ENCODE peak calls at places on chromosomes 13 and 19, in five cellular contexts. J is body of pancreas, T is H9, R is astrocyte, Z is left lung. E is an unnamed sample. For H3K27me3, the result is how much of the 10 kb centered on the place peaks cover.

GRCh38 chr13:39364797-39365468 is 238.1 kb downstream of the LHFPL6 start:
- DNase-seq in J (no peak), T (no peak), R (peak), Z (no peak), E (no peak)

GRCh38 chr13:113879506-113880360 is 15.9 kb upstream of the GAS6 start:
- DNase-seq in J (no peak), T (no peak), R (no peak), Z (no peak), E (no peak)

GRCh38 chr19:18999016-18999758 is 34.1 kb downstream of the SUGP2 start:
- DNase-seq in J (no peak), T (no peak), R (peak), Z (peak), E (no peak)

GRCh38 chr13:110012102-110012739 is 225.8 kb upstream of the IRS2 start:
- DNase-seq in J (no peak), T (no peak), R (peak), Z (no peak), E (no peak)

GRCh38 chr13:30577381-30577780 is 40.3 kb upstream of the USPL1 start:
- DNase-seq in J (no peak), T (no peak), R (peak), Z (no peak), E (no peak)

GRCh38 chr13:21478881-21479808 is 20.0 kb upstream of the ZDHHC20 start:
- DNase-seq in J (peak), T (no peak), R (peak), Z (no peak), E (no peak)

GRCh38 chr13:23876265-23876664 is 12.9 kb downstream of the MIPEP start:
- DNase-seq in J (peak), T (no peak), R (no peak), Z (no peak), E (peak)

GRCh38 chr13:65264066-65264465 is 1966.1 kb downstream of the PCDH9 start:
- DNase-seq in J (no peak), T (no peak), R (no peak), Z (peak), E (no peak)

GRCh38 chr13:21576424-21576823 is 27.5 kb downstream of the MICU2 start:
- DNase-seq in J (no peak), T (no peak), R (no peak), Z (no peak), E (no peak)

GRCh38 chr19:54364775-54365257 is at the start of gene LAIR1:
- DNase-seq in J (no peak), T (no peak), R (no peak), Z (peak), E (peak)

GRCh38 chr13:38849316-38849715 is 141.3 kb downstream of the STOML3 start:
- DNase-seq in J (no peak), T (no peak), R (no peak), Z (no peak), E (no peak)

GRCh38 chr19:43524922-43525835 is 1.8 kb downstream of the ETHE1 start:
- DNase-seq in J (peak), T (peak), R (peak), Z (peak), E (peak)

GRCh38 chr13:94658926-94659649 is 53.3 kb downstream of the SOX21 start:
- DNase-seq in J (no peak), T (no peak), R (no peak), Z (no peak), E (no peak)

GRCh38 chr13:29111446-29111845 is 291.3 kb downstream of the MTUS2 start:
- DNase-seq in J (no peak), T (no peak), R (no peak), Z (no peak), E (no peak)

GRCh38 chr13:94707400-94708021 is 4.8 kb downstream of the SOX21 start:
- DNase-seq in J (no peak), T (peak), R (no peak), Z (peak), E (no peak)

GRCh38 chr13:73741111-73741510 is 393.1 kb downstream of the KLF12 start:
- DNase-seq in J (no peak), T (no peak), R (no peak), Z (no peak), E (no peak)

GRCh38 chr13:46492946-46493345 is 60.0 kb upstream of the LRCH1 start:
- DNase-seq in J (peak), T (no peak), R (peak), Z (no peak), E (no peak)

GRCh38 chr19:54674021-54674617 is 11.3 kb downstream of the LILRB4 start:
- DNase-seq in J (no peak), T (no peak), R (no peak), Z (no peak), E (no peak)

GRCh38 chr13:30714629-30715028 is 20.7 kb upstream of the ALOX5AP start:
- DNase-seq in J (no peak), T (no peak), R (no peak), Z (no peak), E (no peak)

GRCh38 chr19:30376826-30377425 is 4.7 kb downstream of the ZNF536 start:
- DNase-seq in J (no peak), T (no peak), R (no peak), Z (no peak), E (no peak)

GRCh38 chr13:66301482-66301881 is 928.7 kb downstream of the PCDH9 start:
- DNase-seq in J (no peak), T (no peak), R (no peak), Z (no peak), E (no peak)

GRCh38 chr13:66689628-66690027 is 540.5 kb downstream of the PCDH9 start:
- DNase-seq in J (no peak), T (no peak), R (peak), Z (no peak), E (no peak)

GRCh38 chr13:99265162-99265822 is 7.1 kb upstream of the GPR18 start:
- DNase-seq in J (no peak), T (no peak), R (no peak), Z (no peak), E (no peak)

GRCh38 chr19:15644816-15645215 is 4.1 kb downstream of the CYP4F3 start:
- DNase-seq in J (no peak), T (no peak), R (no peak), Z (no peak), E (no peak)
- H3K27ac ChIP-seq in J (no peak), T (no peak), R (no peak), Z (no peak), E (no peak)

GRCh38 chr19:1300744-1301490 is 15.2 kb downstream of the EFNA2 start:
- DNase-seq in J (no peak), T (no peak), R (no peak), Z (no peak), E (no peak)
- H3K27me3 ChIP-seq in J (under half), T (under half), R (under half), Z (under half), E (under half)

DNA sequence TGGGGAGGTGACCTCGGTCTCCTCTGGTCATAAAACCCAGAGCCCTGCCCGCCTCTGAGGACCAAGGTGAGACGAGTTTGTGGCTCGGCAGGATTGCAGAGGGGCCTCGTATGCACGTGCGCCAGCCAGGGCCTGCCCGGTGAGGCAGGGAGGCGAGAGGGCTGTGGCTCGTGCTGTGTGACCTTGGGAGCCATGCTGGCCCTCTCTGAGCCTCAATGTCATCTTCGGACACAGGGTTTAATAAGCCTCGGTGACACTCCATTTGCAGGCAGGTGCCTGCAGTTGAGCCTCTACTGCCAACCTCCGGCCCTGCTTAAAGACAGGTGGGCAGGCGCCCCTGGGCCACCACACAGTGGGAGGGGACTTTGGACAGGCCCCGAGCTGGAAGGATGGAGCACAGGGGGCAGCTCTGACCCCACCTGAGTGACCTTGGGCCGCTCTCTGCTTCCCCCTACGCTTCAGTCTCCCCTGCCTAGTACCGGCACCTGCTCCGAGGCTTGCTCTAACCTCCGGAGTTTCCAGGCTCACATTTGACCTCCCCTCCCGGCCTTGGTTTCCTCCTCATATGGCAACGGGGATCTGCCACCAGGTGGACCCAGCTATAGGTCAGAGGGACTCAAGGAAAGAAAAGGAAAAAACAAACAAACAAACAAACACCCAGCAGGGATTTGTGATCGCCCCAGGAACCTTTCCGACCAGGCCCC is 3.2 kb downstream of the ZBTB7A start:
- DNase-seq in J (peak), T (peak), R (no peak), Z (peak), E (no peak)
- TF ChIP-seq CTCF in J (no peak), T (peak), R (no peak), Z (no peak), E (no peak)

GRCh38 chr19:47229674-47230121 is 1.3 kb downstream of the BBC3 start:
- DNase-seq in J (no peak), T (no peak), R (peak), Z (no peak), E (no peak)

GRCh38 chr19:47227347-47228167 is 3.4 kb downstream of the BBC3 start:
- DNase-seq in J (peak), T (peak), R (peak), Z (peak), E (peak)

GRCh38 chr19:47226426-47227346 is 4.3 kb downstream of the BBC3 start:
- DNase-seq in J (peak), T (peak), R (peak), Z (peak), E (peak)

GRCh38 chr19:47228937-47229673 is 1.9 kb downstream of the BBC3 start:
- DNase-seq in J (no peak), T (no peak), R (peak), Z (no peak), E (peak)

DNA sequence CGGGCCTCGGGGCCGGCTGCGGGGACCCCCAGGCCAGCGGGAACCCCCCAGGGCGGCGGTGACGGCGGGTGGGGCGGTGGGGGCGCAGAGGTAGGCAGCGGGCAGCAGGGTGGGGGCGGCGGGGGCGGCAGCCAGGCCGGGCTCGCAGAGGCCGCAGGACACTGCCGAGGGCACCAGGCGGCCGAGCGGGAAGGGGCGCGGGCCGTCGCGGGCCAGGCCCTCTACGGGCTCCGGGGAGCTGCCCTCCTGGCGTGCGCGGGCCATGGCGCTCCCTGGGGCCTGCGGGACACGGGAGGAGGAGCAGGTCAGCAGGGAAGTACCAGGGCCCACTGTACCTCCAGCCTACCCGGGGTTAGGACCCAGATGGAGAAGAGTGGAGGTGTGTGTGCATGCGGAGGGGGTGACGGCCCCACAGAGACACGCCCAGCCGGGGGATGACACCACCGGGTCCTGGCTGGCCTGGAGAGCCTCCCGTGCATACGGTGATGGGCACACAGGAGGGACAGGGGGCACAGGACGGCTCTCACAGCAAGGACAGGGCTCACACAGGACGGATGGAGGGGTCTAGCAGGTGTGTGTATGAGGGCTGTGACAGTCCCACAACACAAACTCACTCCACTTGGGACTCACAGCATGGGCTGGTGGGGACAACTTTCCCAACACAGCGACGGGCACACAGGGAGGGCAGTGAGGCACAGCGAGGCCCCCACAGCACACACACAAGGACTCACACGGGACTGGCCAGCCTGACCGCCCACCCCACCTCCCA is 2.6 kb downstream of the BBC3 start:
- DNase-seq in J (peak), T (peak), R (no peak), Z (no peak), E (peak)
- H3K27ac ChIP-seq in J (peak), T (no peak), R (peak), Z (peak), E (peak)

DNA sequence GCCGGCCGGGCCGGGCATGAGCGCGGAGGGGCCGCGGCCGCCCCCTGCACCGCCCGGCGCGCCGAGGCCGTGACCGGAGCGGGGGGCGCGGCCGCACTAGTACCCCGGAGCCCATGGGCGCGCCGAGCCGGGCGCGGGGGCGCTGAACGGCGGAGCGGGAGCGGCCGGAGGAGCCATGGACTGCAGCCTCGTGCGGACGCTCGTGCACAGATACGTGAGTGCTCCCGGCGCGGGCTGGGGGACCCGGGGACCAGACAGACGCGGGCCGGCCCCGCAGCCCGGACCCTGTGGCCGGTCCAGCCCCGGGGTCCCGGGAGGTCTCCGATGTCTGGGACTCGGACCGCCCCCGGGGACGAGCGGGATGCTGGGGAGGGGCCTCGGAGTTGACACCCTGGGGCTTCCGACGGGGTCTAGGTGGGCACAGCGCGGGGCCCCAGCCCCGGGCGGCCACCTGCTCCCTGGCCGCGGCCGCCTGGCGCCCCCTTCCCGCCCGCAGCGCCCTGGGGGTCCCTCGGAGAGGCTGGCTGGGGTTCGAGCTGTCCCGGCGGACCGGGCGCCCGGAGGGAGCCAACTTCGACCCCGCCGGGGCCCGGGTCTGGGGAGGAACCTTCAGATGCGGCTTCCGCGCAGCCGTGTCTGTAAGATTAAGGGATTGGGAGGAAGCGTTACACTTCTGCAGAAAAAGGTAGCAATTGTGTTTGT is 555 bp downstream of the ATP11A start:
- DNase-seq in J (peak), T (peak), R (peak), Z (peak), E (peak)
- H3K27me3 ChIP-seq in J (under half), T (under half), R (under half), Z (under half), E (under half)

DNA sequence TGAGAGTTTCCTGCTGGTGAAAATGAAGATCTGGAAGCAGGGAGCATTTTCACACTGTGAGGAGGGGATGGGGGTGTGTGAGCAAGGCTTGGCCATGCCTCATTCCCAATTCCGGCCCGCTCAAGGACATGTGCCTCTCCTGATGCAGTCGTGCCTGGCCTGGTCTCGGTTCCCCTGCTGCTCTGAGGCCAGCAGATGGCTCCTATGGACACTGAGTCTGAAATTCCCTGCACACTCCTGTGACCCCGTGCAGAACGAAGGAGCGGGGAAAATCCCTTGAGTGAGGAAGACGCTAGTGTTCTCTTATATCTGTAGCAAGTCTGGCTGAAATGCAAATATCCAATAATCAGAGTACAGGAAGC is 363 bp upstream of the ZNF763 start:
- DNase-seq in J (no peak), T (no peak), R (no peak), Z (peak), E (no peak)
- TF ChIP-seq CTCF in J (no peak), T (no peak), R (no peak), Z (no peak), E (peak)

DNA sequence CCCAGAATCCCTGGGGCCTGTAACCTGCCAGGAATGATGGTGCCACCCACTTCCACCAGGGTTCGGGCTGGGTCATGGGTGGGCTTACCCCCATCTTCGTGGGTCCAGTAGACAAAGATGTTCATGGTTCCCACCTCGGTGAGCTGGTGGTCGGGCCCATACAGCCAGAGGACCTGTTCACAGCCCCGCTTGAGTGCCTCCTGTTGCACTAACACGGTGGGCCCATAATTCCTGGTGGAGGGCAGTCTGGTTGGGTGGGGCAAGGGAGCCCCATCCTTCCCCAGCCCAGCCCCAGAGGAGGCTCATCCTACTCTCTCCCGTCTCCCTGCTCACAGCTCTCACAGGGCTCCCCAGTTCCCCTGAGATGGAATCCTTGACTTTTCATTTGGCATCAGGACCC is 13.7 kb downstream of the BCAT2 start:
- DNase-seq in J (no peak), T (no peak), R (no peak), Z (no peak), E (no peak)
- H3K27ac ChIP-seq in J (no peak), T (no peak), R (no peak), Z (no peak), E (no peak)

GRCh38 chr19:13033819-13034611 is 38.7 kb downstream of the NFIX start:
- DNase-seq in J (peak), T (peak), R (peak), Z (peak), E (peak)

GRCh38 chr19:13033244-13033643 is 38.0 kb downstream of the NFIX start:
- DNase-seq in J (no peak), T (no peak), R (no peak), Z (no peak), E (no peak)

GRCh38 chr19:13031917-13032623 is 36.8 kb downstream of the NFIX start:
- DNase-seq in J (no peak), T (no peak), R (peak), Z (peak), E (no peak)

GRCh38 chr19:13034636-13035035 is 39.4 kb downstream of the NFIX start:
- DNase-seq in J (no peak), T (no peak), R (no peak), Z (no peak), E (no peak)

DNA sequence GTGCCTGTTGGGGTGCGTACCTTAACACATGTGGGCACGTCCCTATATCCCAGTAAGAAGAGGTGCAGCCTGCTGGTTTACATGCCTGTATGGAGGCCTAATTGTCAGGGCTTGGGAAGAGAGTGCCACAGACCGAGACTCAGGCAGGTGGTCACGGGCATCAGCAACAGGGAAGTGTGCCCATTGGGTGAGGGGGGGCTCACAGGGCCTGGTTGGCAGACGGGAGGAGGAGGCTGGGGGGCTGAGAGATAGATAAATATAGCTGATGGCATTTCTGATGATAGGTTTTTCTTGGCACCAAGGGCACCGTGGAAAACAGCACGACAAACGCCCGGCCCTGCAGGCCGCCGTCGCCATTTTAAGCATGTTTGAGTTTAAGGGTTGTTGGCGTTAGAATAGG is 37.6 kb downstream of the NFIX start:
- DNase-seq in J (no peak), T (no peak), R (no peak), Z (peak), E (no peak)
- H3K27me3 ChIP-seq in J (under half), T (under half), R (under half), Z (under half), E (under half)

GRCh38 chr13:51222510-51223283 is 499 bp downstream of the FAM124A start:
- DNase-seq in J (no peak), T (no peak), R (no peak), Z (peak), E (no peak)
- TF ChIP-seq CTCF in J (no peak), T (peak), R (no peak), Z (peak), E (no peak)

E was measured in Peyer's patch.